ENCODE peak calls at places on chromosomes 3 and 15, in nine cellular contexts. F is activated gamma-delta T cell, O is upper lobe of right lung, M is adrenal gland, A is GM03348, J is HTR-8/SVneo, R is WTC11, T is KG1, W is DMS153. K is an unnamed sample.

GRCh38 chr3:33433843-33434242 is 6.4 kb downstream of the UBP1 start:
- DNase-seq in F (no peak), O (no peak), M (no peak), A (no peak), J (no peak), R (no peak), T (no peak), W (no peak), K (no peak)

GRCh38 chr3:152835311-152836102 is 576 bp downstream of the P2RY1 start:
- DNase-seq in F (peak), O (peak), M (peak), A (peak), J (peak), R (peak), T (peak), W (no peak), K (peak)

GRCh38 chr15:33067456-33067855 is 127.1 kb downstream of the FMN1 start:
- DNase-seq in F (no peak), O (no peak), M (no peak), A (peak), J (peak), R (no peak), T (no peak), W (no peak), K (peak)

GRCh38 chr15:101407439-101407838 is 82.1 kb downstream of the PCSK6 start:
- DNase-seq in F (no peak), O (peak), M (no peak), A (no peak), J (no peak), R (no peak), T (no peak), W (no peak), K (no peak)

GRCh38 chr3:36524560-36524959 is 144.3 kb downstream of the STAC start:
- DNase-seq in F (no peak), O (no peak), M (no peak), A (peak), J (no peak), R (no peak), T (no peak), W (no peak), K (peak)

GRCh38 chr3:29374255-29374654 is 93.4 kb downstream of the RBMS3 start:
- DNase-seq in F (no peak), O (no peak), M (no peak), A (no peak), J (no peak), R (no peak), T (no peak), W (no peak), K (no peak)

GRCh38 chr3:101963902-101964362 is 114.6 kb downstream of the NFKBIZ start:
- DNase-seq in F (no peak), O (no peak), M (no peak), A (peak), J (no peak), R (no peak), T (no peak), W (no peak), K (peak)

GRCh38 chr3:140432176-140432753 is 245.6 kb upstream of the TRIM42 start:
- DNase-seq in F (no peak), O (no peak), M (no peak), A (no peak), J (no peak), R (no peak), T (no peak), W (no peak), K (no peak)

GRCh38 chr3:140850210-140850955 is 91.3 kb upstream of the SLC25A36 start:
- DNase-seq in F (no peak), O (no peak), M (no peak), A (no peak), J (no peak), R (no peak), T (no peak), W (no peak), K (no peak)

GRCh38 chr3:39150803-39151631 is 2.4 kb downstream of the CSRNP1 start:
- DNase-seq in F (no peak), O (peak), M (peak), A (peak), J (peak), R (peak), T (no peak), W (no peak), K (peak)

GRCh38 chr15:57460208-57460816 is 84.0 kb downstream of the CGNL1 start:
- DNase-seq in F (no peak), O (no peak), M (no peak), A (no peak), J (no peak), R (no peak), T (no peak), W (no peak), K (no peak)